ENCODE peak calls at places on chromosomes 6 and 20, in seven cellular contexts. L, J, A, H, G, R and Z are unnamed samples.

GRCh38 chr6:29926795-29927427 is 15.4 kb upstream of the HLA-A start:
- DNase-seq in L (peak; percentile 56), J (peak; percentile 39), A (peak; percentile 68), H (no peak), G (peak; percentile 91), R (peak; percentile 35), Z (peak; percentile 81)

GRCh38 chr6:139364302-139364981 is 10.0 kb downstream of the CITED2 start:
- DNase-seq in L (peak; percentile 82), J (peak; percentile 37), A (no peak), H (no peak), G (no peak), R (no peak), Z (peak; percentile 86)

GRCh38 chr20:36744764-36745191 is 1.1 kb downstream of the NDRG3 start:
- DNase-seq in L (no peak), J (no peak), A (no peak), H (peak; percentile 46), G (no peak), R (peak; percentile 5), Z (no peak)

GRCh38 chr6:152127429-152128165 is 320.1 kb downstream of the ESR1 start:
- DNase-seq in L (no peak), J (no peak), A (no peak), H (no peak), G (no peak), R (no peak), Z (no peak)

GRCh38 chr20:20085071-20085470 is 32.7 kb downstream of the CFAP61 start:
- DNase-seq in L (no peak), J (no peak), A (no peak), H (no peak), G (no peak), R (no peak), Z (no peak)

GRCh38 chr6:132285004-132285780 is 116.1 kb downstream of the MOXD1 start:
- DNase-seq in L (no peak), J (no peak), A (no peak), H (no peak), G (no peak), R (no peak), Z (no peak)

GRCh38 chr20:50246367-50247195 is 56.0 kb downstream of the CEBPB start:
- DNase-seq in L (no peak), J (no peak), A (no peak), H (no peak), G (no peak), R (no peak), Z (no peak)

GRCh38 chr6:25660512-25660911 is 8.5 kb downstream of the SCGN start:
- DNase-seq in L (no peak), J (no peak), A (no peak), H (peak; percentile 14), G (no peak), R (peak; percentile 53), Z (no peak)

GRCh38 chr6:32669893-32670292 is 3.4 kb upstream of the HLA-DQB1 start:
- DNase-seq in L (no peak), J (no peak), A (no peak), H (no peak), G (no peak), R (no peak), Z (no peak)

GRCh38 chr6:139547082-139547776 is 172.8 kb upstream of the CITED2 start:
- DNase-seq in L (no peak), J (no peak), A (no peak), H (no peak), G (no peak), R (no peak), Z (no peak)

GRCh38 chr6:21352131-21352530 is 241.4 kb upstream of the SOX4 start:
- DNase-seq in L (no peak), J (no peak), A (no peak), H (no peak), G (no peak), R (no peak), Z (no peak)